ENCODE peak calls at places on chromosomes 7 and 10, in six cellular contexts. C is cerebellar cortex; J is activated T-cell treated with anti-CD3 and anti-CD28 coated beads, Interleukin-2, amount 50 U/mL, for 72 hours; P is Calu3; F is mesothelial cell of epicardium; D is EL. X is an unnamed sample.

GRCh38 chr10:83469719-83470336 is 669.5 kb upstream of the GHITM start:
- DNase-seq in C (no peak), J (no peak), P (no peak), F (no peak), D (no peak), X (no peak)

GRCh38 chr10:102420810-102421644 is at the start of gene FBXL15:
- DNase-seq in C (peak; percentile 98), J (peak; percentile 98), P (peak; percentile 88), F (peak; percentile 94), D (peak; percentile 97), X (peak; percentile 99)

GRCh38 chr7:66419210-66419609 is 209.5 kb upstream of the KCTD7 start:
- DNase-seq in C (no peak), J (no peak), P (no peak), F (no peak), D (no peak), X (no peak)

GRCh38 chr7:32143271-32143670 is 73.1 kb upstream of the PDE1C start:
- DNase-seq in C (no peak), J (no peak), P (no peak), F (no peak), D (peak; percentile 74), X (peak; percentile 3)

GRCh38 chr10:3761111-3761686 is 23.8 kb downstream of the KLF6 start:
- DNase-seq in C (no peak), J (peak; percentile 37), P (no peak), F (no peak), D (peak; percentile 36), X (no peak)

GRCh38 chr7:120941064-120941463 is 9.5 kb upstream of the ING3 start:
- DNase-seq in C (no peak), J (no peak), P (no peak), F (no peak), D (no peak), X (peak; percentile 6)

GRCh38 chr7:47502240-47502877 is 79.6 kb downstream of the TNS3 start:
- DNase-seq in C (peak; percentile 31), J (no peak), P (no peak), F (no peak), D (no peak), X (no peak)

GRCh38 chr10:83539528-83540308 is 599.6 kb upstream of the GHITM start:
- DNase-seq in C (no peak), J (no peak), P (no peak), F (no peak), D (peak; percentile 4), X (peak; percentile 32)

GRCh38 chr10:99234067-99234738 is 1.4 kb downstream of the HPSE2 start:
- DNase-seq in C (peak; percentile 9), J (peak; percentile 55), P (peak; percentile 7), F (peak; percentile 39), D (peak; percentile 55), X (peak; percentile 46)